ENCODE peak calls at places on chromosome 2, in nine cellular contexts. E is AG08396; U is mesenchymal stem cell; F is kidney tubule cell; H is stimulated activated CD4-positive, alpha-beta T cell treated with anti-CD3 and anti-CD28 coated beads, Interleukin-12 subunit alpha, Interleukin-12 subunit beta, amount 100 ng/mL, for 4 hours; A is stomach; C is fibroblast of mammary gland; X is stimulated activated CD8-positive, alpha-beta memory T cell treated with anti-CD3 and anti-CD28 coated beads, Interleukin-12 subunit alpha, Interleukin-12 subunit beta, amount 100 ng/mL, for 1 hour; N is NCI-H460. V is an unnamed sample.

GRCh38 chr2:181742908-181743722 is 62.8 kb upstream of the NEUROD1 start:
- DNase-seq in E (peak), U (peak), F (peak), H (peak), A (peak), C (peak), X (peak), N (peak), V (peak)

GRCh38 chr2:150332378-150332777 is 155.1 kb downstream of the RND3 start:
- DNase-seq in E (no peak), U (no peak), F (no peak), H (no peak), A (no peak), C (no peak), X (no peak), N (no peak), V (no peak)

GRCh38 chr2:45964226-45964841 is 312.9 kb downstream of the PRKCE start:
- DNase-seq in E (peak), U (peak), F (peak), H (no peak), A (peak), C (peak), X (no peak), N (peak), V (no peak)

GRCh38 chr2:177239934-177240600 is 24.5 kb downstream of the NFE2L2 start:
- DNase-seq in E (no peak), U (peak), F (peak), H (no peak), A (peak), C (peak), X (no peak), N (peak), V (no peak)

GRCh38 chr2:62238236-62238635 is 42.3 kb downstream of the B3GNT2 start:
- DNase-seq in E (no peak), U (no peak), F (no peak), H (no peak), A (no peak), C (no peak), X (no peak), N (no peak), V (no peak)

GRCh38 chr2:85444629-85445028 is 26.1 kb downstream of the SH2D6 start:
- DNase-seq in E (no peak), U (peak), F (no peak), H (no peak), A (no peak), C (peak), X (no peak), N (no peak), V (no peak)

GRCh38 chr2:38505779-38506178 is 96.9 kb downstream of the HNRNPLL start:
- DNase-seq in E (peak), U (peak), F (peak), H (no peak), A (no peak), C (peak), X (no peak), N (no peak), V (no peak)

GRCh38 chr2:53265900-53266299 is 501.7 kb upstream of the CHAC2 start:
- DNase-seq in E (no peak), U (no peak), F (no peak), H (no peak), A (no peak), C (no peak), X (no peak), N (no peak), V (no peak)

GRCh38 chr2:88600038-88600465 is 27.2 kb downstream of the EIF2AK3 start:
- DNase-seq in E (peak), U (peak), F (peak), H (peak), A (peak), C (peak), X (peak), N (peak), V (no peak)

GRCh38 chr2:169964740-169965139 is 137.5 kb downstream of the UBR3 start:
- DNase-seq in E (no peak), U (peak), F (no peak), H (no peak), A (no peak), C (peak), X (no peak), N (no peak), V (no peak)